ENCODE peak calls at places on chromosome 6, in four cellular contexts. H is transverse colon, G is retinal pigment epithelial cell, I is fibroblast of the aortic adventitia. O is an unnamed sample.

GRCh38 chr6:62980093-62980492 is 231.2 kb upstream of the FKBP1C start:
- DNase-seq in H (no peak), G (no peak), I (no peak), O (no peak)

GRCh38 chr6:154247119-154247814 is 109.3 kb downstream of the IPCEF1 start:
- DNase-seq in H (no peak), G (peak), I (no peak), O (no peak)

GRCh38 chr6:21958428-21958827 is 338.4 kb downstream of the PRL start:
- DNase-seq in H (no peak), G (no peak), I (no peak), O (no peak)

GRCh38 chr6:118277631-118278030 is 270.5 kb upstream of the PLN start:
- DNase-seq in H (no peak), G (no peak), I (no peak), O (no peak)

GRCh38 chr6:44002071-44002590 is 125.1 kb downstream of the MRPL14 start:
- DNase-seq in H (no peak), G (peak), I (peak), O (peak)

GRCh38 chr6:92777146-92777740 is 642.1 kb downstream of the EPHA7 start:
- DNase-seq in H (no peak), G (peak), I (no peak), O (no peak)

GRCh38 chr6:161444464-161444863 is 170.6 kb upstream of the AGPAT4 start:
- DNase-seq in H (no peak), G (peak), I (peak), O (no peak)

GRCh38 chr6:114000066-114000465 is 29.1 kb upstream of the HDAC2 start:
- DNase-seq in H (no peak), G (no peak), I (peak), O (no peak)

GRCh38 chr6:30914854-30915590 is 984 bp downstream of the VARS2 start:
- DNase-seq in H (no peak), G (no peak), I (no peak), O (no peak)

GRCh38 chr6:5662797-5663196 is 343.9 kb downstream of the NRN1 start:
- DNase-seq in H (no peak), G (no peak), I (no peak), O (no peak)

GRCh38 chr6:27505209-27506027 is 32.5 kb upstream of the ZNF184 start:
- DNase-seq in H (peak), G (no peak), I (peak), O (peak)

GRCh38 chr6:166317261-166318212 is 9.3 kb upstream of the PRR18 start:
- DNase-seq in H (no peak), G (no peak), I (no peak), O (no peak)

GRCh38 chr6:42929928-42930360 is 664 bp downstream of the CNPY3 start:
- DNase-seq in H (peak), G (no peak), I (peak), O (peak)

GRCh38 chr6:137495652-137496391 is 1.6 kb upstream of the OLIG3 start:
- DNase-seq in H (no peak), G (no peak), I (no peak), O (no peak)

GRCh38 chr6:73680289-73680688 is 15.7 kb upstream of the CD109 start:
- DNase-seq in H (no peak), G (no peak), I (peak), O (no peak)

GRCh38 chr6:2970753-2971419 is 481 bp downstream of the SERPINB6 start:
- DNase-seq in H (peak), G (no peak), I (peak), O (peak)

GRCh38 chr6:41039060-41039998 is at the start of gene UNC5CL:
- DNase-seq in H (peak), G (no peak), I (peak), O (peak)

GRCh38 chr6:56789342-56789741 is 146.7 kb upstream of the DST start:
- DNase-seq in H (no peak), G (no peak), I (no peak), O (no peak)

GRCh38 chr6:10000461-10000992 is 414.3 kb downstream of the TFAP2A start:
- DNase-seq in H (no peak), G (no peak), I (no peak), O (no peak)

GRCh38 chr6:1917628-1918371 is 308.1 kb downstream of the FOXC1 start:
- DNase-seq in H (no peak), G (peak), I (peak), O (peak)

GRCh38 chr6:14039038-14039437 is 78.5 kb upstream of the CD83 start:
- DNase-seq in H (no peak), G (no peak), I (no peak), O (no peak)

GRCh38 chr6:18491303-18492090 is 104.3 kb downstream of the RNF144B start:
- DNase-seq in H (no peak), G (no peak), I (no peak), O (peak)

GRCh38 chr6:125824946-125825786 is 34.4 kb downstream of the NCOA7 start:
- DNase-seq in H (no peak), G (no peak), I (no peak), O (no peak)

GRCh38 chr6:54493138-54493537 is 184.9 kb downstream of the TINAG start:
- DNase-seq in H (no peak), G (peak), I (peak), O (no peak)

GRCh38 chr6:112827793-112828192 is 480.7 kb downstream of the RFPL4B start:
- DNase-seq in H (peak), G (no peak), I (peak), O (no peak)

GRCh38 chr6:43517503-43518357 is 841 bp downstream of the POLR1C start:
- DNase-seq in H (no peak), G (no peak), I (no peak), O (no peak)

GRCh38 chr6:112016335-112016734 is 37.6 kb upstream of the CCN6 start:
- DNase-seq in H (no peak), G (no peak), I (peak), O (no peak)

GRCh38 chr6:1596088-1596852 is 13.4 kb upstream of the FOXC1 start:
- DNase-seq in H (peak), G (no peak), I (peak), O (peak)

GRCh38 chr6:134875367-134875766 is 74.5 kb downstream of the ALDH8A1 start:
- DNase-seq in H (no peak), G (no peak), I (peak), O (no peak)

GRCh38 chr6:120735641-120736040 is 598.6 kb downstream of the TBC1D32 start:
- DNase-seq in H (no peak), G (no peak), I (no peak), O (no peak)

GRCh38 chr6:138965971-138966370 is 22.1 kb downstream of the REPS1 start:
- DNase-seq in H (no peak), G (no peak), I (no peak), O (no peak)

GRCh38 chr6:41715779-41716515 is 19.5 kb downstream of the TFEB start:
- DNase-seq in H (no peak), G (no peak), I (no peak), O (no peak)

GRCh38 chr6:39925191-39925930 is 8.9 kb downstream of the MOCS1 start:
- DNase-seq in H (no peak), G (no peak), I (no peak), O (no peak)

GRCh38 chr6:166940643-166941068 is 15.7 kb downstream of the RNASET2 start:
- DNase-seq in H (no peak), G (no peak), I (no peak), O (no peak)

GRCh38 chr6:95325858-95326257 is 251.5 kb upstream of the MANEA start:
- DNase-seq in H (no peak), G (peak), I (no peak), O (no peak)

GRCh38 chr6:72218125-72218524 is 331.8 kb downstream of the RIMS1 start:
- DNase-seq in H (no peak), G (no peak), I (peak), O (peak)

GRCh38 chr6:27020553-27020880 is 227.0 kb upstream of the PRSS16 start:
- DNase-seq in H (no peak), G (no peak), I (no peak), O (no peak)

DNA sequence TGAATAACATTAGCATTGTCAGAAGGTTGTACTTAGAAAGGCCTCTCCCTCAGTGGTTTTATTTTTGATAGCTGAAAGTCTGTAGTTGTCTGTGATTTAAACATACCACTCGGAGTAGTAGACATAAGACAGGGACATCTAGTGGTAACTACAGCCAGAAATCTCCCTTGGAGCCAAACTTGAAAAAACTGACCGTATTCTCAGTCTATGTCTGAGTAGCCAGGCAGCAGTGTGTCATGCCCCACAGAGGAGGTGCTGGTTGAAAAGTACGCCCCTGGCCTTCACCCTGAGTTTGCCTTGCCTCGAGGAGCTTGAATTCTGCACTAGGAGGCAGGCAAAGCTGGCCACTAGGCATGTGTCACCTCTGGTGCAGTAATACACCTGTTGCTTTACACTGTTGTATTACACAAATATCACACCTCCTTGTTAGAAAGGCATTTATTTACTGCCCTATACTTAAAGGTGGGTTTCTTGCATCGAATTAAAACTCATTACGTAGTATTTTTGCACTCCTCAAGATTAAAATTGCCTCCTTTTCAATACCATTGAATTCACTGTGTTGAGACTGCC is 20.8 kb downstream of the ZBTB2 start:
- DNase-seq in H (no peak), G (no peak), I (peak), O (no peak)
- TF ChIP-seq CTCF in H (no peak), G (peak), I (peak), O (no peak)

GRCh38 chr6:28982476-28983266 is 22.4 kb downstream of the ZNF311 start:
- DNase-seq in H (no peak), G (no peak), I (peak), O (peak)
- TF ChIP-seq CTCF in H (no peak), G (peak), I (peak), O (peak)

GRCh38 chr6:24522090-24522820 is 27.5 kb downstream of the ALDH5A1 start:
- DNase-seq in H (no peak), G (no peak), I (peak), O (no peak)

GRCh38 chr6:24524329-24524728 is 29.6 kb downstream of the ALDH5A1 start:
- DNase-seq in H (no peak), G (no peak), I (no peak), O (no peak)

GRCh38 chr6:24520929-24521546 is 26.3 kb downstream of the ALDH5A1 start:
- DNase-seq in H (peak), G (no peak), I (peak), O (peak)

GRCh38 chr6:24522821-24523175 is 28.0 kb downstream of the ALDH5A1 start:
- DNase-seq in H (no peak), G (no peak), I (no peak), O (no peak)

DNA sequence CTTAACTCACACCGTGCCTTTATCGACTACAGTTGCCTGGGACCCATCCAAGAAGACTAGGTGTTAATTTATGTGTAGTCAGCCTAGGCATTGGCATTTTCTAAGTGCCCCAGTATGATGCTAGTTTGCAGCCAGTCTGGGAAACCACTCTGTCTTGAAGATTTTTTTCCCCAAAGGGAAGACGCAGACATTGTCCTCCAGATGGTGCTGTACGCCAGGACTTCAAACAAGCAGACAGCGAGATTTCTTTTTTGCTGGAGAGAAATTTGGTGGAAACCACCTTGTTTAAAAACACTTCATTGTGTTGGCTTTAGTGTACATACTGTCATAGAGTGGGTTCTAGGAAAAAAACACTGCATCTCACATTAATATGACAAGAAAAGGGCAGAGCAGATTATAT is 30.0 kb downstream of the ALDH5A1 start:
- DNase-seq in H (no peak), G (peak), I (peak), O (peak)
- TF ChIP-seq CTCF in H (peak), G (peak), I (peak), O (peak)

GRCh38 chr6:162618463-162619002 is 109.0 kb downstream of the PRKN start:
- DNase-seq in H (no peak), G (no peak), I (no peak), O (no peak)

GRCh38 chr6:162613310-162613709 is 114.3 kb downstream of the PRKN start:
- DNase-seq in H (no peak), G (no peak), I (no peak), O (no peak)

GRCh38 chr6:162610351-162610750 is 117.2 kb downstream of the PRKN start:
- DNase-seq in H (no peak), G (no peak), I (no peak), O (no peak)

GRCh38 chr6:162615016-162615717 is 112.4 kb downstream of the PRKN start:
- DNase-seq in H (no peak), G (peak), I (peak), O (no peak)

GRCh38 chr6:162612613-162613012 is 115.0 kb downstream of the PRKN start:
- DNase-seq in H (no peak), G (no peak), I (no peak), O (no peak)
- TF ChIP-seq CTCF in H (no peak), G (no peak), I (no peak), O (no peak)

GRCh38 chr6:33276864-33277662 is at the start of gene B3GALT4:
- DNase-seq in H (peak), G (no peak), I (peak), O (peak)
- TF ChIP-seq CTCF in H (peak), G (peak), I (peak), O (peak)

GRCh38 chr6:23111984-23112383 is 542.6 kb downstream of the HDGFL1 start:
- DNase-seq in H (no peak), G (no peak), I (no peak), O (no peak)

DNA sequence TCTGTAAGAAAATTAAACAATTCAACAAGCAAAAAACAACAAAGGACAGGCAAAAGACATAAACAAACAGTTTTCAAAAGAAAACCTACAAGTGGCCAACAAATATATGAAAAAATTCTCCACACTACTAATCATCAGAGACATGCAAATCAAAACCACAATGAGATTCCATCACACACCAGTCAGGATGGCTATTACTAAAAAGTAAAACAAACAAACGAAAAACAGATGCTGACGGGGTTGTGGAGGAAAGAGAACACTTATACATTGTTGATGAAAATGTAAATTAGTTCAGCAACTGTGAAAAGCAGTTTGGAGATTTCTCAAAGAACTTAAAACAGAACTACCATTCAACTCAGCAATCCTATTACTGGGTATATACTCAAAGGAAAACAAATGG is 537.6 kb downstream of the HDGFL1 start:
- DNase-seq in H (no peak), G (no peak), I (peak), O (no peak)
- TF ChIP-seq CTCF in H (no peak), G (no peak), I (no peak), O (no peak)